ENCODE peak calls at places on chromosomes 1 and 21, in seven cellular contexts. E, Y, A, C, I, K and T are unnamed samples.

GRCh38 chr1:228891134-228892034 is 156.1 kb downstream of the RHOU start:
- DNase-seq in E (no peak), Y (no peak), A (no peak), C (no peak), I (no peak), K (no peak), T (no peak)

GRCh38 chr1:46948629-46949282 is 7.5 kb upstream of the CYP4A11 start:
- DNase-seq in E (no peak), Y (no peak), A (no peak), C (no peak), I (no peak), K (peak; percentile 58), T (no peak)

GRCh38 chr1:55143686-55144085 is 71.5 kb downstream of the USP24 start:
- DNase-seq in E (no peak), Y (no peak), A (no peak), C (no peak), I (no peak), K (no peak), T (no peak)

GRCh38 chr21:28982637-28983036 is 10.0 kb downstream of the LTN1 start:
- DNase-seq in E (no peak), Y (no peak), A (no peak), C (no peak), I (no peak), K (no peak), T (no peak)

GRCh38 chr1:209335090-209335692 is 248.3 kb upstream of the CAMK1G start:
- DNase-seq in E (no peak), Y (peak; percentile 18), A (peak; percentile 23), C (peak; percentile 61), I (no peak), K (peak; percentile 28), T (no peak)

GRCh38 chr1:182101415-182102041 is 40.0 kb upstream of the ZNF648 start:
- DNase-seq in E (no peak), Y (no peak), A (no peak), C (no peak), I (no peak), K (no peak), T (no peak)

GRCh38 chr1:38826886-38827285 is 32.7 kb downstream of the RRAGC start:
- DNase-seq in E (no peak), Y (no peak), A (no peak), C (no peak), I (no peak), K (no peak), T (no peak)

GRCh38 chr1:57337623-57338022 is 86.2 kb downstream of the DAB1 start:
- DNase-seq in E (no peak), Y (no peak), A (no peak), C (no peak), I (no peak), K (no peak), T (no peak)

GRCh38 chr21:25709684-25710265 is 24.9 kb downstream of the ATP5PF start:
- DNase-seq in E (no peak), Y (no peak), A (no peak), C (no peak), I (no peak), K (no peak), T (no peak)

GRCh38 chr1:51348147-51348527 is 17.8 kb upstream of the TTC39A start:
- DNase-seq in E (no peak), Y (no peak), A (no peak), C (no peak), I (no peak), K (no peak), T (no peak)

GRCh38 chr1:241593186-241593585 is 47.0 kb downstream of the CHML start:
- DNase-seq in E (no peak), Y (peak; percentile 27), A (no peak), C (no peak), I (no peak), K (no peak), T (no peak)

GRCh38 chr21:32426066-32426465 is 13.6 kb downstream of the EVA1C start:
- DNase-seq in E (no peak), Y (no peak), A (no peak), C (no peak), I (no peak), K (no peak), T (no peak)

GRCh38 chr1:53340660-53341520 is 13.0 kb upstream of the LRP8 start:
- DNase-seq in E (no peak), Y (no peak), A (peak; percentile 50), C (no peak), I (no peak), K (peak; percentile 32), T (no peak)